ENCODE peak calls at places on chromosome 3, in four cellular contexts. X, U, C and P are unnamed samples.

GRCh38 chr3:75001330-75001729 is 386.9 kb upstream of the CNTN3 start:
- DNase-seq in C (no peak), U (no peak), X (no peak), P (no peak)

GRCh38 chr3:45573591-45573990 is 21.0 kb upstream of the LIMD1 start:
- DNase-seq in X (no peak), C (no peak), U (no peak), P (no peak)

GRCh38 chr3:100402150-100402706 is 889 bp downstream of the LNP1 start:
- DNase-seq in C (no peak), U (no peak), X (no peak), P (no peak)

GRCh38 chr3:8103954-8104353 is 397.7 kb upstream of the LMCD1 start:
- DNase-seq in U (no peak), X (no peak), C (no peak), P (no peak)

GRCh38 chr3:51375136-51375535 is 10.0 kb upstream of the MANF start:
- DNase-seq in U (no peak), X (no peak), C (no peak), P (no peak)

GRCh38 chr3:39241502-39241901 is 38.3 kb downstream of the CX3CR1 start:
- DNase-seq in C (no peak), U (no peak), X (no peak), P (no peak)

GRCh38 chr3:67083277-67083676 is 85.2 kb downstream of the KBTBD8 start:
- DNase-seq in C (no peak), U (no peak), X (no peak), P (no peak)

GRCh38 chr3:13494463-13495350 is 14.6 kb downstream of the HDAC11 start:
- DNase-seq in C (peak), U (peak), X (no peak), P (peak)

GRCh38 chr3:12308517-12308916 is 19.6 kb downstream of the PPARG start:
- DNase-seq in C (no peak), U (no peak), X (no peak), P (no peak)

GRCh38 chr3:14329116-14329830 is 73.1 kb upstream of the SLC6A6 start:
- DNase-seq in C (no peak), U (no peak), X (peak), P (no peak)

GRCh38 chr3:151580592-151580991 is 119.7 kb upstream of the IGSF10 start:
- DNase-seq in U (no peak), C (no peak), X (no peak), P (no peak)

GRCh38 chr3:100023150-100023549 is 91.2 kb downstream of the FILIP1L start:
- DNase-seq in C (no peak), U (no peak), X (no peak), P (no peak)

GRCh38 chr3:57949779-57950618 is 58.2 kb upstream of the FLNB start:
- DNase-seq in U (no peak), X (no peak), C (no peak), P (no peak)

GRCh38 chr3:27673701-27674100 is 48.4 kb downstream of the EOMES start:
- DNase-seq in U (no peak), C (no peak), X (no peak), P (no peak)

GRCh38 chr3:146223401-146224373 is 27.2 kb downstream of the PLSCR4 start:
- DNase-seq in C (no peak), U (no peak), X (peak), P (no peak)

GRCh38 chr3:46549989-46550388 is 16.1 kb downstream of the LRRC2 start:
- DNase-seq in X (no peak), C (no peak), U (no peak), P (no peak)

GRCh38 chr3:64342940-64343691 is 117.8 kb upstream of the PRICKLE2 start:
- DNase-seq in C (no peak), X (no peak), U (no peak), P (no peak)

GRCh38 chr3:9869955-9870354 is 10.1 kb downstream of the CIDEC start:
- DNase-seq in X (no peak), U (no peak), C (no peak), P (no peak)

DNA sequence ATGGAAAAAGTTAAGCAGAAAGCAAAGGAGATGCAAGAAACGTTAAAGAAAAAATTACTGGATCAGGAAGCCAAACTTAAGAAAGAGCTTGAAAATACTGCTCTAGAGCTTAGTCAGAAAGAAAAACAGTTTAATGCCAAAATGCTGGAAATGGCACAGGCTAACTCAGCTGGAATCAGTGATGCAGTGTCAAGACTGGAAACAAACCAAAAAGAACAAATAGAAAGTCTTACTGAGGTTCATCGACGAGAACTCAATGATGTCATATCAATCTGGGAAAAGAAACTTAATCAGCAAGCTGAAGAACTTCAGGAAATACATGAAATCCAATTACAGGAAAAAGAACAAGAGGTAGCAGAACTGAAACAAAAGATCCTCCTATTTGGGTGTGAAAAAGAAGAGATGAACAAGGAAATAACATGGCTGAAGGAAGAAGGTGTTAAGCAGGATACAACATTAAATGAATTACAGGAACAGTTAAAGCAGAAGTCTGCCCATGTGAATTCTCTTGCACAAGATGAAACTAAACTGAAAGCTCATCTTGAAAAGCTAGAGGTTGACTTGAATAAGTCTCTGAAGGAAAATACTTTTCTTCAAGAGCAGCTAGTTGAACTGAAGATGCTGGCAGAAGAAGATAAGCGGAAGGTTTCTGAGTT is 150.5 kb upstream of the LRRFIP2 start:
- DNase-seq in C (no peak), U (no peak), X (no peak), P (no peak)
- TF ChIP-seq CTCF in C (no peak), U (no peak), X (no peak), P (no peak)

DNA sequence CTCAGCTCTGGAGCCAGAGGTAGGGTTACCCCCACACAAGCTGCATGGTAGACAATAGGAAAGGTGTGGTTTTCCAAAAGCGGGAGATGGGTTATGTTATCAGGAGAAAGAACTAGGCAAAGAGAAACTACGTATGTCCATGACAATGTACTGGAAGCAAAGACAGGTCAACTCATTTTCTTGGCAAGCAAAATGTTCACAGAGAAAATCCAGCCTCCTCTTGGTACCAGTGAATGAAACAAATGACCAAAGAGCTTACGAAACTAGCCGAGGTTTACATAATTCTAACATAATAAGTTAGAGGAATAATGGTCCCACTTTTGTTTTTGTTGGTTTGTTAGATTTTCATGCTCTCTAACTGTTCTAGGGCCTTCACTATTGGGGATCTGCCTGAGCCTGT is 338.1 kb upstream of the TGFBR2 start:
- DNase-seq in U (no peak), C (no peak), X (no peak), P (no peak)
- TF ChIP-seq POLR2AphosphoS5 in U (no peak), C (no peak), X (peak), P (no peak)

DNA sequence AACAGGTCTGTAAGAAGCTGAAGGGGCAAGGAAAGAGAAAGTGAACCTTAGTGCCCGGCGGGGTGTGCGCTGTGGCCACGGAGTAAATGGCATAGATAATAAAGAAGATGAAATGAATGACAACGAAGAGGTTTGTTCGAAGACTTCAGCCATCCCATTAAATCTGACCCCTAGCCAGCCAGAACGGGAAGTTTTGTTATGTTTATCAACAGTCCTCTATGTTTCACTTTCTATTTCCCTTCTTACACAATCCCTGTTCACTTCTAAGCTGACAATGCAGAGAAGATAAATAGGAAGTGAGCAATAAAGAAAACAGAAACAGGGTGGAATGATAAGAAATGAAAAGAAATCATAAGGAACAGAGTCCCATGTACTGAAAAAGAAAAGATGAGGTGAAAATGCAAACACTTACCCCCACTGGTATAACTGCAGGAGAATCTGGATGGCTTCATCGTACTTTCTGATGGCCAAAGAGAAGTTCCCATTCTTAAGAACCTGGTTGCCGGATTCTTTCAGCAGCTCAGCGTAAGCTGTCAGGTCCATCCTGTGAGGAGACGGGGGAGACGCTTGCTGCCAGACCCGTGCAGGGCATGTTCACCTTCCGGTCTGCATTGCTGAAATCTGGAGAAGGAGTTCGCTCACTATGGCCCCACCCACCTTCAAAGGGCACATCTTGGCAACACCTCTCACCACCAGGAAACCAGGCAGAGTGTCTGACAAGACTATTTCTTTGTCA is 36.8 kb downstream of the TRANK1 start:
- DNase-seq in X (peak), U (no peak), C (peak), P (no peak)
- TF ChIP-seq POLR2A in X (peak), U (peak), C (no peak), P (no peak)

DNA sequence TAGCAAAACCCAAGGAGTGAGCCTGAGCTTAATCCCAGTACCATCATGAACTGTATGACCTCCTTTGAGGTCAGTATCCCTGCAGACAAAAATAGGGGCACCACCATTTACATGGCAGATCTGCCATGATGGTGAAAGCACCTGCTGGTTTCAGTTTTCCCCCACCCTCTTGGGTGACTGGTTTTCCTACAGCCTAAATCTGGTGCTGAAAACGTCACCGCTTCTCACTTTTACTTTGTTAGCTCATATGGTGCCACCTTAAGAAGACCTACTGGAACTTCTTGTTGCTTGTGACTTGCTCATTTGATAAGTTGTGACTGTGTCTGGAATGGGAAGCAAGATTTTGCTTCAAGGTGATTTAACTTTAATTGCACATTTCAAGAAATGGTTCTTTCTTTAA is 5.1 kb downstream of the PPP1R2 start:
- DNase-seq in X (peak), U (no peak), C (no peak), P (no peak)
- TF ChIP-seq CTCF in X (no peak), U (no peak), C (no peak), P (no peak)

GRCh38 chr3:177812492-177812891 is 615.2 kb upstream of the TBL1XR1 start:
- DNase-seq in U (no peak), C (no peak), X (no peak), P (no peak)

GRCh38 chr3:177811111-177811510 is 613.8 kb upstream of the TBL1XR1 start:
- DNase-seq in X (no peak), U (no peak), C (no peak), P (no peak)

GRCh38 chr3:177811835-177812234 is 614.6 kb upstream of the TBL1XR1 start:
- DNase-seq in U (no peak), X (no peak), C (no peak), P (no peak)

GRCh38 chr3:177807150-177807875 is 610.0 kb upstream of the TBL1XR1 start:
- DNase-seq in C (no peak), U (no peak), X (no peak), P (no peak)

DNA sequence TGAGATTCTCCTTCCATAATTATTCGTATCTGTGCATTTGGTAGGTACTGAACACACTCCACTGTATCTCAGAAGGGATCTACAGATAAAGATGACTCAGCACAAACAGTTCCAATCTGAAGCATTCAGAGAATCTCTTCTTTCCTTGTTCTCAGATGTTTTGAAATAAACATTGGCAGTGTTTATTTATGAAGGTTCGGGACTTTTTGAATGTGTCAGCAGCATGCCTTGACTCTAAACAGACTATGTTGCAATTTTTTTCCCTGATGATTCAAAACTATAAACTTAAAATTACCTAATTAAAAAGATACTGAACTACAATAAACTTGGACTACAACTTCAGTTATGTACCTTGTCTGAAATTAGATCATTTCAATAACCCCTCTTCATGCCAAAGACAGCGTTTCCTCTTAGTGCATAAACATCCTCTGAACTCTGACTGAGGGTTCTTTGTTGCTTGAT is 612.9 kb upstream of the TBL1XR1 start:
- DNase-seq in U (no peak), X (no peak), C (no peak), P (no peak)
- TF ChIP-seq POLR2AphosphoS5 in U (peak), X (peak), C (no peak), P (no peak)

DNA sequence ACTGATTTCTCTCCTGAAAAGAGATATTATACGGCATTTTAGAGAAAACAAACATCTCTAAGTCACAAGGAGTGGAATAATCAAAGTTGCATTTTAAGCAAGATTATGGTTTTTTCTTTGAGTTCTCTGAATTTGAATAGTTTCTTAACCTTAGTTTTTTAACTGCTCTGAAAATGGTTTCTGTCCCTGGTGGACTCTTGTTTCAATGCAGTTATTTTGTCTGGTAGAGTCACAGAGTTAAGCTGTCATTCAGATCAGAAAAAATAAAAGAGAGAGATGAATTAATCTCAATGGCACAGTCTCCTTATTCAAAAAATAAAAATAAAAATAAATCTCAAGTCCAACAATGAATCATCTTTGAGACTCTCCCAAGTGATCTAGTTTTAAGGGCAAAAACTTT is 19.0 kb downstream of the AGTR1 start:
- DNase-seq in X (no peak), C (no peak), U (no peak), P (no peak)
- TF ChIP-seq POLR2A in X (no peak), C (no peak), U (no peak), P (no peak)